ENCODE peak calls at places on chromosomes 2 and 18, in nine cellular contexts. A, B, K, V, M, O, X, N and Q are unnamed samples. For H3K4me1 and H3K79me2, the result is how much of the 10 kb centered on the place peaks cover.

GRCh38 chr18:240175-240574 is 27.7 kb downstream of the THOC1 start:
- DNase-seq in A (no peak), B (no peak), K (peak), V (no peak), M (no peak), O (no peak), X (no peak), N (no peak), Q (no peak)

GRCh38 chr2:40445467-40445866 is 6.4 kb downstream of the SLC8A1 start:
- DNase-seq in A (no peak), B (no peak), K (no peak), V (no peak), M (no peak), O (no peak), X (no peak), N (no peak), Q (no peak)

GRCh38 chr2:112713585-112713925 is 7.3 kb upstream of the NT5DC4 start:
- DNase-seq in A (no peak), B (no peak), K (no peak), V (no peak), M (no peak), O (no peak), X (no peak), N (no peak), Q (no peak)

GRCh38 chr2:165044505-165045303 is 89.4 kb upstream of the SLC38A11 start:
- DNase-seq in A (no peak), B (no peak), K (no peak), V (no peak), M (no peak), O (no peak), X (no peak), N (peak), Q (no peak)

GRCh38 chr2:191571163-191571769 is 106.7 kb upstream of the NABP1 start:
- DNase-seq in A (peak), B (peak), K (peak), V (no peak), M (no peak), O (peak), X (no peak), N (peak), Q (peak)

GRCh38 chr18:63971320-63972071 is 1.6 kb downstream of the SERPINB8 start:
- DNase-seq in A (no peak), B (no peak), K (peak), V (no peak), M (no peak), O (no peak), X (no peak), N (no peak), Q (peak)

GRCh38 chr2:173264603-173265366 is 89.9 kb upstream of the CDCA7 start:
- DNase-seq in A (no peak), B (no peak), K (no peak), V (peak), M (peak), O (no peak), X (no peak), N (no peak), Q (no peak)

GRCh38 chr2:174059875-174060226 is 94.7 kb upstream of the SP3 start:
- DNase-seq in A (no peak), B (peak), K (peak), V (no peak), M (no peak), O (no peak), X (no peak), N (no peak), Q (no peak)

GRCh38 chr2:118669639-118670038 is 177.8 kb downstream of the EN1 start:
- DNase-seq in A (no peak), B (no peak), K (no peak), V (no peak), M (no peak), O (no peak), X (no peak), N (no peak), Q (no peak)
- H3K4me1 ChIP-seq in A (under half), B (under half), K (under half), V (under half), M (under half), O (under half), X (under half), N (under half), Q (under half)

GRCh38 chr2:134138115-134138514 is 115.8 kb upstream of the MGAT5 start:
- DNase-seq in A (no peak), B (no peak), K (peak), V (no peak), M (no peak), O (no peak), X (no peak), N (no peak), Q (no peak)
- H3K79me2 ChIP-seq in A (under half), B (half or more), K (half or more), V (under half), M (under half), O (half or more), X (under half), N (under half), Q (half or more)

GRCh38 chr2:64929329-64929728 is 59.9 kb upstream of the SLC1A4 start:
- DNase-seq in A (no peak), B (no peak), K (no peak), V (peak), M (no peak), O (no peak), X (no peak), N (no peak), Q (no peak)

GRCh38 chr2:64930159-64930558 is 59.0 kb upstream of the SLC1A4 start:
- DNase-seq in A (no peak), B (no peak), K (no peak), V (peak), M (no peak), O (no peak), X (no peak), N (no peak), Q (no peak)

GRCh38 chr2:64934530-64934929 is 54.7 kb upstream of the SLC1A4 start:
- DNase-seq in A (no peak), B (peak), K (no peak), V (peak), M (no peak), O (no peak), X (no peak), N (no peak), Q (no peak)

GRCh38 chr2:64931536-64932326 is 57.5 kb upstream of the SLC1A4 start:
- DNase-seq in A (no peak), B (no peak), K (no peak), V (peak), M (no peak), O (no peak), X (no peak), N (peak), Q (no peak)

DNA sequence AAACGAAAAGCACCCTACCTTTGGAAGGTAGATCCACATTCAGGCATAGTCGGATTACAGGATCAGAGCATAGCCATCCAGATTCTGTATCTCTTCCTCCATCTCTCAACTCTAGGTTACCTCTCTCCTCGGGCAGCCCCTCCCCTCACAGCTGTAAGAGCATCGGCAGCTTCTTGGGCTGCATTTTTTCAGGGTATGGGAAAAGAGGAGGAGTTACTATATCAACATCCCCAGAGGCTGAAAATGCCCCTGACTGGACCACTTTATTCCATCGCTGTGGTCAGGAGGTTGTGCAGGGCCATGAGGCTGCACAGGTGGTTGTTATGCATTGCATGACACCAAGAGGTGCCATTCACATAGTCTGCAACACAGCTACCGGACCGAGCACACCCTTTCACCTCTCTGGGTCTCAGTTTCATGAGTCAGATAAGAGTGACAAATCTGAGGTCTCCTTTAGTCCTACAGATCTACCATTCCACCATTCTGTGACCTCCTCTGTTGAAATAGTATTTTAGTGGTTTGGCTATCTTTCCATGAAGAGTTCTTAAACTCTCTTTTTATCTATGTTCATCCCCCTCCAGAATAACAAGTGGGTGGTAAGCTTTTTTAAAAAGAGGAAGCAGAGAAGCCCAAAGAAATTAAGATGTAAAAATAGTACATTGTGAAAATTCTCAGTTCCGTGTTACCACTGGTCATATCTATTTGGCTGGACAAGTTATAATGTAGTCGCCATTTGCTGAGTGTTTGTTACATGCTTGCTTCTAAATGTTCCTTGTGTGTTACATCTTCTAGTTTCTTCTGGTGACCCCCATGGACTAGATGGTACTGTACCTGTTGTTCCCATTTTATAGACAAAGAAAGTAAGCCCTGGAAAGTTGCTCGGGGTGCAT is 56.6 kb upstream of the SLC1A4 start:
- DNase-seq in A (no peak), B (no peak), K (no peak), V (peak), M (no peak), O (peak), X (no peak), N (no peak), Q (no peak)
- H3K4me2 ChIP-seq in A (no peak), B (no peak), K (no peak), V (peak), M (no peak), O (peak), X (no peak), N (peak), Q (no peak)

GRCh38 chr2:119256574-119256921 is 32.9 kb downstream of the STEAP3 start:
- DNase-seq in A (no peak), B (no peak), K (no peak), V (no peak), M (no peak), O (no peak), X (no peak), N (no peak), Q (no peak)
- H3K4me1 ChIP-seq in A (under half), B (under half), K (under half), V (under half), M (under half), O (under half), X (under half), N (under half), Q (under half)

GRCh38 chr2:234109321-234109720 is 58.8 kb downstream of the SPP2 start:
- DNase-seq in A (no peak), B (no peak), K (no peak), V (no peak), M (no peak), O (no peak), X (no peak), N (no peak), Q (no peak)
- H3K79me2 ChIP-seq in A (under half), B (under half), K (under half), V (under half), M (under half), O (under half), X (under half), N (under half), Q (under half)

DNA sequence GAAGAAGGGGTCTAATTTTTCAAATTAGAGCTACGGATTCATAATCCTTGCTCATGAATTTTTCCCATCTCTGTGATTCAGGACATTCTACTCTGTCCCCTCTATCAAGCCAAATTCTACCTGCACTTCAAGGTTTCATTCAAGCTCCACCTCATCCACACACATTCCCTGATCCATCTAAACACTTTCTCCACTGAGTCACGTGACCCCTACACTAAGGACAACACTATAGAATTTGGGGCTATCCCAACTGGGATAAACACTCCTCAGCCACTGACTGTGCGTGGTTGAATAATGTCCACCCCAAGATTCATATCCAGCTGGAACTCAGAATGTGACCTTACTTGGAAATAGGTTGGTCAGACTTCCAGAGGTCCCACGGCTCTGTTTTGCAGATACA is 159.9 kb upstream of the ACVR2A start:
- DNase-seq in A (no peak), B (no peak), K (no peak), V (no peak), M (no peak), O (no peak), X (no peak), N (no peak), Q (no peak)
- H3K4me2 ChIP-seq in A (no peak), B (no peak), K (no peak), V (no peak), M (no peak), O (no peak), X (no peak), N (no peak), Q (no peak)

GRCh38 chr2:62662131-62662530 is 43.4 kb upstream of the EHBP1 start:
- DNase-seq in A (no peak), B (no peak), K (no peak), V (no peak), M (no peak), O (no peak), X (no peak), N (no peak), Q (no peak)

GRCh38 chr2:62661263-62661635 is 44.3 kb upstream of the EHBP1 start:
- DNase-seq in A (no peak), B (no peak), K (peak), V (no peak), M (no peak), O (no peak), X (no peak), N (peak), Q (no peak)

GRCh38 chr2:62660087-62660486 is 45.4 kb upstream of the EHBP1 start:
- DNase-seq in A (no peak), B (no peak), K (no peak), V (no peak), M (no peak), O (peak), X (no peak), N (no peak), Q (no peak)

GRCh38 chr2:62662548-62662947 is 43.0 kb upstream of the EHBP1 start:
- DNase-seq in A (peak), B (no peak), K (no peak), V (no peak), M (no peak), O (no peak), X (no peak), N (no peak), Q (no peak)

GRCh38 chr2:62660582-62661262 is 44.8 kb upstream of the EHBP1 start:
- DNase-seq in A (peak), B (peak), K (peak), V (no peak), M (no peak), O (no peak), X (peak), N (no peak), Q (no peak)
- H3K4me1 ChIP-seq in A (under half), B (under half), K (under half), V (under half), M (under half), O (under half), X (half or more), N (under half), Q (under half)

DNA sequence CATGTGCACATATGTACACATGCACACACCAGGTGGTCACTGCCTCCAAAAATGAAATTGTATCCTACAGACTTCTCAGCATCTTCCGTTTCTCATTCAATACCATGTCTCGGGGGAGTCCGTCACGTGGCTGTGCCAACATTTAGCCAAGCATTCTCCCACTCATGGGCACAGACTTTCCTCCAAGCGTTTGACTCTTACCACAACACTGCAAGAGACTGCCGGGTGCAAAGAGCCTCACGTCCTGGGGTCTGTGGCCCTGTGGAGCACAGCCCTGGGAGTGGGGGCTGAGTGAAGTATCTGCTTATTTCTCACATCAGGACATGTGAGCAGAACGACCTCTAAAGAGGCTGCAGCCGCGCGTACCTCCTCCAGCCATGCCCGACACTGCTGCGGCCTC is 28.0 kb downstream of the HDAC4 start:
- DNase-seq in A (no peak), B (no peak), K (no peak), V (no peak), M (no peak), O (no peak), X (no peak), N (no peak), Q (no peak)
- H3K79me2 ChIP-seq in A (under half), B (under half), K (under half), V (under half), M (under half), O (under half), X (under half), N (half or more), Q (half or more)